ENCODE peak calls at places on chromosomes 6 and 20, in seven cellular contexts. One of them, this sample, is unnamed.

GRCh38 chr6:83216806-83217205 is 23.6 kb downstream of the RWDD2A start:
- DNase-seq in astrocyte: peak; percentile 17
- DNase-seq in upper lobe of left lung: no peak
- DNase-seq in breast epithelium: no peak
- DNase-seq in keratinocyte: no peak
- DNase-seq in neuronal stem cell: no peak
- DNase-seq in uterus: no peak
- DNase-seq in this sample: no peak

GRCh38 chr20:7650481-7650880 is 289.8 kb downstream of the HAO1 start:
- DNase-seq in keratinocyte: no peak
- DNase-seq in neuronal stem cell: no peak
- DNase-seq in astrocyte: peak; percentile 97
- DNase-seq in uterus: no peak
- DNase-seq in breast epithelium: no peak
- DNase-seq in upper lobe of left lung: no peak
- DNase-seq in this sample: peak; percentile 29

GRCh38 chr20:25009218-25010145 is 16.9 kb upstream of the APMAP start:
- DNase-seq in breast epithelium: no peak
- DNase-seq in neuronal stem cell: no peak
- DNase-seq in upper lobe of left lung: no peak
- DNase-seq in keratinocyte: no peak
- DNase-seq in uterus: peak; percentile 3
- DNase-seq in astrocyte: peak; percentile 38
- DNase-seq in this sample: no peak

GRCh38 chr6:145844933-145845531 is 30.4 kb upstream of the FBXO30 start:
- DNase-seq in keratinocyte: no peak
- DNase-seq in breast epithelium: no peak
- DNase-seq in upper lobe of left lung: no peak
- DNase-seq in neuronal stem cell: no peak
- DNase-seq in astrocyte: no peak
- DNase-seq in uterus: no peak
- DNase-seq in this sample: no peak

GRCh38 chr6:147900191-147900830 is 391.8 kb downstream of the SAMD5 start:
- DNase-seq in uterus: no peak
- DNase-seq in neuronal stem cell: no peak
- DNase-seq in upper lobe of left lung: no peak
- DNase-seq in keratinocyte: no peak
- DNase-seq in astrocyte: no peak
- DNase-seq in breast epithelium: no peak
- DNase-seq in this sample: no peak

GRCh38 chr20:8218861-8219260 is 86.8 kb downstream of the PLCB1 start:
- DNase-seq in upper lobe of left lung: no peak
- DNase-seq in uterus: no peak
- DNase-seq in keratinocyte: no peak
- DNase-seq in astrocyte: peak; percentile 93
- DNase-seq in breast epithelium: no peak
- DNase-seq in neuronal stem cell: no peak
- DNase-seq in this sample: no peak

GRCh38 chr6:132084811-132085509 is 133.8 kb upstream of the CCN2 start:
- DNase-seq in astrocyte: peak; percentile 99
- DNase-seq in upper lobe of left lung: no peak
- DNase-seq in keratinocyte: no peak
- DNase-seq in breast epithelium: no peak
- DNase-seq in neuronal stem cell: no peak
- DNase-seq in uterus: no peak
- DNase-seq in this sample: no peak

GRCh38 chr6:105482227-105482839 is 79.5 kb upstream of the PREP start:
- DNase-seq in keratinocyte: no peak
- DNase-seq in uterus: peak; percentile 56
- DNase-seq in upper lobe of left lung: no peak
- DNase-seq in breast epithelium: no peak
- DNase-seq in neuronal stem cell: no peak
- DNase-seq in astrocyte: no peak
- DNase-seq in this sample: peak; percentile 35

GRCh38 chr6:49202923-49203322 is 260.1 kb downstream of the MMUT start:
- DNase-seq in astrocyte: no peak
- DNase-seq in uterus: no peak
- DNase-seq in neuronal stem cell: no peak
- DNase-seq in keratinocyte: no peak
- DNase-seq in breast epithelium: no peak
- DNase-seq in upper lobe of left lung: no peak
- DNase-seq in this sample: no peak

GRCh38 chr20:55678126-55678525 is 327.2 kb downstream of the CBLN4 start:
- DNase-seq in keratinocyte: no peak
- DNase-seq in astrocyte: no peak
- DNase-seq in neuronal stem cell: no peak
- DNase-seq in uterus: no peak
- DNase-seq in breast epithelium: no peak
- DNase-seq in upper lobe of left lung: no peak
- DNase-seq in this sample: no peak

GRCh38 chr6:149129401-149130077 is 188.0 kb upstream of the TAB2 start:
- DNase-seq in neuronal stem cell: no peak
- DNase-seq in upper lobe of left lung: no peak
- DNase-seq in keratinocyte: peak; percentile 21
- DNase-seq in astrocyte: peak; percentile 66
- DNase-seq in breast epithelium: no peak
- DNase-seq in uterus: no peak
- DNase-seq in this sample: peak; percentile 60

GRCh38 chr6:125554456-125554855 is 195.0 kb upstream of the HEY2 start:
- DNase-seq in keratinocyte: no peak
- DNase-seq in breast epithelium: no peak
- DNase-seq in upper lobe of left lung: no peak
- DNase-seq in astrocyte: no peak
- DNase-seq in uterus: no peak
- DNase-seq in neuronal stem cell: no peak
- DNase-seq in this sample: no peak

GRCh38 chr20:13186043-13186774 is 34.9 kb upstream of the ISM1 start:
- DNase-seq in uterus: no peak
- DNase-seq in breast epithelium: no peak
- DNase-seq in neuronal stem cell: no peak
- DNase-seq in keratinocyte: no peak
- DNase-seq in upper lobe of left lung: no peak
- DNase-seq in astrocyte: no peak
- DNase-seq in this sample: no peak

GRCh38 chr6:14094721-14095120 is 22.9 kb upstream of the CD83 start:
- DNase-seq in upper lobe of left lung: no peak
- DNase-seq in uterus: no peak
- DNase-seq in neuronal stem cell: no peak
- DNase-seq in astrocyte: no peak
- DNase-seq in breast epithelium: no peak
- DNase-seq in keratinocyte: no peak
- DNase-seq in this sample: no peak

GRCh38 chr6:52407467-52407866 is 12.7 kb upstream of the EFHC1 start:
- DNase-seq in uterus: no peak
- DNase-seq in astrocyte: peak; percentile 42
- DNase-seq in keratinocyte: no peak
- DNase-seq in breast epithelium: no peak
- DNase-seq in upper lobe of left lung: no peak
- DNase-seq in neuronal stem cell: peak; percentile 36
- DNase-seq in this sample: no peak

DNA sequence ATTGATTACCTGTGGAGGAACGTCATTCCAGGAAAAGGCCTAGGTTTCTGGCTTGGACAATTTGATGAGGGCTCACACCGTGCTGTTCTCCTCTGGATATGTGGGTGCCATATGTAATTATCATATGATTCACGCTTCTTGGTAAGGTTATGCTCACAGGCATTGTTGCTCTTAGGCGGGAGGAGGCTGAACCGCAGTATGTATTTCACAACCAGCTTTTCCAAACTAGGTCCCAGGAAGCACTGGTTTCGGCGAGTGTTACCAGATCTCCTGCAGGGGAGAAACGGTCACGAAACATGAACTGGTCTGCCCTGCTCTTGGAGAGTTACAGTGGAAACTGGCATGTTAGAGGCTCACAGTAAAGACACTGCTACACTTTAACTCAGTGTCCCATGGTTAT is 793 bp upstream of the FAM50B start:
- DNase-seq in uterus: no peak
- DNase-seq in astrocyte: no peak
- DNase-seq in neuronal stem cell: peak; percentile 6
- DNase-seq in keratinocyte: peak; percentile 36
- DNase-seq in breast epithelium: no peak
- DNase-seq in upper lobe of left lung: no peak
- DNase-seq in this sample: no peak
- H3K4me3 ChIP-seq in uterus: peak overlapping the region; percentile 39
- H3K4me3 ChIP-seq in astrocyte: peak overlapping the region; percentile 50
- H3K4me3 ChIP-seq in neuronal stem cell: no peak overlapping the region
- H3K4me3 ChIP-seq in keratinocyte: peak overlapping the region; percentile 55
- H3K4me3 ChIP-seq in breast epithelium: peak overlapping the region; percentile 56
- H3K4me3 ChIP-seq in upper lobe of left lung: no peak overlapping the region
- H3K4me3 ChIP-seq in this sample: no peak overlapping the region

DNA sequence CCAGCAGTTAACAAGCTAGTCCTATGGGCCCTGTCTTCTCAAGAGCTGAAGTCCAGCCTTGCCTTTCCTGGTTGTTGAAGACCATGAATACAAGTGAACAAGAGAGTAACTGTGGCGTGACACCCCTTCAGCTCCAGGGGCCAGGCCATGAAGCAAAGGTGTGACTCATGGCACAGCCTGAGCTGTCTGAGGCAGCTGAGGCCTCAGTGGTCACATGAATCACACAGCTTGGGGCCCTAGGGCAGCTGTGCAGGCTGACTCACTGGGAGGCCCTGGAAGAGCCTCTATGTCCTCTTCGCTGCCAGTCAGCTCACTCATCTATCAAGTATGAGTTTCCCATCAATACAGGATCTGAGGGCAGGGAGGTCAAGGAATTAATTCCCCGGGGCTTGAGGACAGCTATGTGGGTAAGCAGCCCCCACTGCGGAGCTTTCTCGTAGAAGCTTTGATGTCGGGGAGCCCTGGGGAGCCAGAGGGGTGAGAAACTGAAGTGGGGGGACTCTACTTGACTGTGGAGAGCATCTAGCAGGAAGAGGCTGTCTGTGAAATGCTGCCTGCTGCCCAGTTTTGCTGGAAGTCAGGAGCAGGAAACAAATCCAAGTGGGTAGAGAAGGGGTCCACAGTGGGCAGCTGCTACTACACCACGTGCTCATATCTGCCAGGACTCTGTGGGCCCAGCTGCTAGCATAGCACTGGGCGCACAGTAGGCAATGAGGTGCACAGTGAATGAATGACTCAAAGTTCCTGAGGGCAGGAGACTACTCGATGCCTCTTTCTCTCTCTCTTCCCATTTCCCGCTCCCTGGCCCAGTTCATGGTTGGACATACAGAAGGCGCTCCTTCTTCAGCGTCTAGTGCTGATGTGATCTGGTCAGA is 13.7 kb upstream of the FAM83C start:
- DNase-seq in upper lobe of left lung: no peak
- DNase-seq in uterus: no peak
- DNase-seq in keratinocyte: peak; percentile 99
- DNase-seq in neuronal stem cell: no peak
- DNase-seq in astrocyte: peak; percentile 100
- DNase-seq in breast epithelium: peak; percentile 69
- DNase-seq in this sample: peak; percentile 45
- H3K4me1 ChIP-seq in upper lobe of left lung: peaks cover 18% of the 10 kb centered on the region
- H3K4me1 ChIP-seq in uterus: peaks cover 3% of the 10 kb centered on the region
- H3K4me1 ChIP-seq in keratinocyte: peaks cover 85% of the 10 kb centered on the region
- H3K4me1 ChIP-seq in neuronal stem cell: peaks cover 1% of the 10 kb centered on the region
- H3K4me1 ChIP-seq in astrocyte: peaks cover 85% of the 10 kb centered on the region
- H3K4me1 ChIP-seq in breast epithelium: peaks cover 4% of the 10 kb centered on the region
- H3K4me1 ChIP-seq in this sample: peaks cover 30% of the 10 kb centered on the region

GRCh38 chr6:5504078-5504477 is 242.8 kb downstream of the FARS2 start:
- DNase-seq in astrocyte: no peak
- DNase-seq in neuronal stem cell: no peak
- DNase-seq in breast epithelium: no peak
- DNase-seq in upper lobe of left lung: no peak
- DNase-seq in keratinocyte: no peak
- DNase-seq in uterus: no peak
- DNase-seq in this sample: no peak

GRCh38 chr6:5506575-5506974 is 245.3 kb downstream of the FARS2 start:
- DNase-seq in upper lobe of left lung: no peak
- DNase-seq in keratinocyte: no peak
- DNase-seq in astrocyte: no peak
- DNase-seq in uterus: no peak
- DNase-seq in breast epithelium: no peak
- DNase-seq in neuronal stem cell: no peak
- DNase-seq in this sample: no peak

GRCh38 chr6:5509106-5509505 is 247.8 kb downstream of the FARS2 start:
- DNase-seq in keratinocyte: no peak
- DNase-seq in astrocyte: no peak
- DNase-seq in uterus: no peak
- DNase-seq in upper lobe of left lung: no peak
- DNase-seq in breast epithelium: no peak
- DNase-seq in neuronal stem cell: no peak
- DNase-seq in this sample: no peak

GRCh38 chr6:5507056-5507722 is 245.9 kb downstream of the FARS2 start:
- DNase-seq in upper lobe of left lung: no peak
- DNase-seq in neuronal stem cell: no peak
- DNase-seq in keratinocyte: no peak
- DNase-seq in breast epithelium: no peak
- DNase-seq in astrocyte: no peak
- DNase-seq in uterus: no peak
- DNase-seq in this sample: no peak

GRCh38 chr6:5506149-5506548 is 244.8 kb downstream of the FARS2 start:
- DNase-seq in breast epithelium: no peak
- DNase-seq in neuronal stem cell: no peak
- DNase-seq in astrocyte: no peak
- DNase-seq in uterus: no peak
- DNase-seq in upper lobe of left lung: no peak
- DNase-seq in keratinocyte: no peak
- DNase-seq in this sample: no peak
- H3K27ac ChIP-seq in breast epithelium: no peak overlapping the region
- H3K27ac ChIP-seq in neuronal stem cell: no peak overlapping the region
- H3K27ac ChIP-seq in astrocyte: no peak overlapping the region
- H3K27ac ChIP-seq in uterus: no peak overlapping the region
- H3K27ac ChIP-seq in upper lobe of left lung: no peak overlapping the region
- H3K27ac ChIP-seq in keratinocyte: no peak overlapping the region
- H3K27ac ChIP-seq in this sample: no peak overlapping the region

GRCh38 chr20:63641792-63642517 is 11.3 kb downstream of the STMN3 start:
- DNase-seq in uterus: peak; percentile 77
- DNase-seq in neuronal stem cell: peak; percentile 89
- DNase-seq in astrocyte: peak; percentile 46
- DNase-seq in breast epithelium: peak; percentile 95
- DNase-seq in upper lobe of left lung: peak; percentile 99
- DNase-seq in keratinocyte: peak; percentile 69
- DNase-seq in this sample: peak; percentile 85
- H3K4me3 ChIP-seq in uterus: peak overlapping the region; percentile 30
- H3K4me3 ChIP-seq in neuronal stem cell: no peak overlapping the region
- H3K4me3 ChIP-seq in astrocyte: peak overlapping the region; percentile 46
- H3K4me3 ChIP-seq in breast epithelium: peak overlapping the region; percentile 63
- H3K4me3 ChIP-seq in upper lobe of left lung: peak overlapping the region; percentile 8
- H3K4me3 ChIP-seq in keratinocyte: peak overlapping the region; percentile 67
- H3K4me3 ChIP-seq in this sample: peak overlapping the region; percentile 66

DNA sequence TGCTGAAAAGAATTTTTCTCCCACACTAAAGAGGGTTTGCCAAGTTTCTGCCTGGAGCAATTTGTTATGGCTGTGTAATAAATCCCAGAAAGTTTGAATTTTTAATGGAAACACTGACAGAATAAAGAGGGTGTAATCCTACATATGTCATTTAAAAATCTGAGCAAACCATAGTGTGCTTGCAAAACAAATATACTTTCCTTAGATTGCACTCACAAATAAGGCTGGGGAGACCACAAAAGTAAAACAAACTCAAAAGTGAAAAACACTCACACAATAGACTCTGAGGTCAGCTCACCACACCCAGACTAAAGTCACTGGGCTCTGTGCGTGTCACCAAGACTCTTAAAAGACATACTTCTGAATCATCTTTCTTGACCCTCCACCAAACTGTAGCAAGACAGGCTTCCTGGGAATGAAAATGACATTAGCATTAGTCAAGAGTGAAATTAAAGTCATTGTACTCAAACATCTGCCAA is 4.8 kb upstream of the ATXN1 start:
- DNase-seq in upper lobe of left lung: no peak
- DNase-seq in astrocyte: peak; percentile 97
- DNase-seq in keratinocyte: no peak
- DNase-seq in uterus: no peak
- DNase-seq in breast epithelium: no peak
- DNase-seq in neuronal stem cell: no peak
- DNase-seq in this sample: no peak
- H3K4me1 ChIP-seq in upper lobe of left lung: peaks cover 49% of the 10 kb centered on the region
- H3K4me1 ChIP-seq in astrocyte: peaks cover 78% of the 10 kb centered on the region
- H3K4me1 ChIP-seq in keratinocyte: peaks cover 51% of the 10 kb centered on the region
- H3K4me1 ChIP-seq in uterus: peaks cover 3% of the 10 kb centered on the region
- H3K4me1 ChIP-seq in breast epithelium: no peaks in the 10 kb centered on the region
- H3K4me1 ChIP-seq in neuronal stem cell: peaks cover 2% of the 10 kb centered on the region
- H3K4me1 ChIP-seq in this sample: peaks cover 48% of the 10 kb centered on the region